ENCODE peak calls at places on chromosomes 7 and 10, in five cellular contexts. O is IMR-90, G is PC-3, M is trophoblast cell, F is endothelial cell of umbilical vein. B is an unnamed sample.

GRCh38 chr10:95406651-95407280 is 116.0 kb upstream of the PDLIM1 start:
- DNase-seq in O (no peak), G (peak), M (no peak), F (no peak), B (no peak)

GRCh38 chr10:120186506-120186905 is 270.5 kb upstream of the PLPP4 start:
- DNase-seq in O (no peak), G (no peak), M (no peak), F (no peak), B (no peak)

GRCh38 chr7:50283206-50283605 is 21.3 kb upstream of the IKZF1 start:
- DNase-seq in O (no peak), G (no peak), M (no peak), F (no peak), B (no peak)

GRCh38 chr10:14953452-14954000 is 370 bp downstream of the DCLRE1C start:
- DNase-seq in O (peak), G (peak), M (peak), F (peak), B (peak)

GRCh38 chr10:133388973-133389818 is 4.8 kb upstream of the MTG1 start:
- DNase-seq in O (no peak), G (no peak), M (no peak), F (no peak), B (no peak)

GRCh38 chr10:2205406-2205805 is 468.1 kb upstream of the ADARB2 start:
- DNase-seq in O (no peak), G (no peak), M (no peak), F (no peak), B (no peak)

GRCh38 chr10:15237351-15237750 is 68.9 kb upstream of the NMT2 start:
- DNase-seq in O (peak), G (no peak), M (no peak), F (peak), B (peak)

GRCh38 chr7:68706291-68706690 is 892.0 kb upstream of the AUTS2 start:
- DNase-seq in O (peak), G (no peak), M (no peak), F (no peak), B (peak)

GRCh38 chr10:102434251-102434913 is 2.0 kb upstream of the CUEDC2 start:
- DNase-seq in O (peak), G (no peak), M (no peak), F (no peak), B (no peak)

GRCh38 chr7:29480456-29480855 is 83.2 kb upstream of the PRR15 start:
- DNase-seq in O (no peak), G (no peak), M (no peak), F (no peak), B (no peak)

GRCh38 chr7:30136339-30136738 is 1.6 kb downstream of the MTURN start:
- DNase-seq in O (no peak), G (no peak), M (no peak), F (no peak), B (no peak)

GRCh38 chr10:117933036-117933435 is 113.7 kb downstream of the RAB11FIP2 start:
- DNase-seq in O (peak), G (peak), M (no peak), F (no peak), B (no peak)

GRCh38 chr7:52135403-52135802 is 818.8 kb upstream of the COBL start:
- DNase-seq in O (no peak), G (no peak), M (no peak), F (no peak), B (no peak)

GRCh38 chr7:112400141-112400540 is 50.1 kb upstream of the IFRD1 start:
- DNase-seq in O (peak), G (peak), M (no peak), F (no peak), B (peak)

GRCh38 chr7:148584154-148584827 is 6.3 kb upstream of the C7orf33 start:
- DNase-seq in O (no peak), G (no peak), M (no peak), F (no peak), B (no peak)

GRCh38 chr7:5854738-5855137 is 25.9 kb upstream of the OCM start:
- DNase-seq in O (no peak), G (no peak), M (no peak), F (no peak), B (no peak)

GRCh38 chr10:34651381-34651780 is 163.7 kb downstream of the PARD3 start:
- DNase-seq in O (no peak), G (no peak), M (no peak), F (no peak), B (no peak)
- H3K4me3 ChIP-seq in O (no peak), G (no peak), M (no peak), F (no peak), B (no peak)

DNA sequence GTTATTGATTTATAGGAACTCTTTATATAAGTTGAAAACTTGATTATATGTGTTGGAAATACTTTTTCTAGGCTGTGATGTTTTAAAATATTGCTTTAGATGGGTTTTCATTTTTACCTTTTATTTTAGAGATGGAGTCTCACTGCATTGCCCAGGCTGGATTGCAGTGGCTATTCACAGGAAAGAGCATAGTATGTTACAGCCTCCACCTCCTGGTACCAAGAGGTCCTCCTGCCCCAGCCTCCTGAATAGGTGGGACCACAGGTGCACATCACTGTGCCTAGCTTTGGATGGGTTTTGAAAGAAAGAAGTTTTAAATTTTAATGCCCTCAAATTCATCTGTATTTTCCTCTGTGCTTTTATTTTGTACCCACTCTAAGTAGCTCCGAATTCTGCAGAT is 105.4 kb downstream of the TCF7L2 start:
- DNase-seq in O (no peak), G (no peak), M (no peak), F (no peak), B (no peak)
- H3K9ac ChIP-seq in O (no peak), G (no peak), M (no peak), F (no peak), B (peak)

GRCh38 chr10:6713120-6713519 is 133.0 kb upstream of the PRKCQ start:
- DNase-seq in O (no peak), G (no peak), M (no peak), F (no peak), B (no peak)
- H3K4me3 ChIP-seq in O (no peak), G (no peak), M (no peak), F (no peak), B (no peak)

GRCh38 chr7:47379629-47380324 is 202.1 kb downstream of the TNS3 start:
- DNase-seq in O (peak), G (peak), M (peak), F (no peak), B (peak)
- H3K9ac ChIP-seq in O (peak), G (peak), M (no peak), F (no peak), B (peak)

GRCh38 chr10:86391236-86391840 is 24.7 kb upstream of the GRID1 start:
- DNase-seq in O (no peak), G (no peak), M (no peak), F (no peak), B (no peak)
- H3K4me3 ChIP-seq in O (no peak), G (no peak), M (no peak), F (no peak), B (no peak)

GRCh38 chr7:151010307-151011096 is 13.8 kb downstream of the ATG9B start:
- DNase-seq in O (peak), G (no peak), M (no peak), F (no peak), B (no peak)

GRCh38 chr7:151009340-151010001 is 14.8 kb downstream of the ATG9B start:
- DNase-seq in O (no peak), G (no peak), M (no peak), F (no peak), B (no peak)

GRCh38 chr7:151010002-151010306 is 14.3 kb downstream of the ATG9B start:
- DNase-seq in O (no peak), G (no peak), M (no peak), F (no peak), B (no peak)

GRCh38 chr7:151012031-151012692 is 12.1 kb downstream of the ATG9B start:
- DNase-seq in O (peak), G (no peak), M (no peak), F (no peak), B (no peak)

GRCh38 chr7:151011097-151011409 is 13.2 kb downstream of the ATG9B start:
- DNase-seq in O (no peak), G (no peak), M (no peak), F (no peak), B (no peak)
- H3K9ac ChIP-seq in O (no peak), G (no peak), M (no peak), F (no peak), B (no peak)

GRCh38 chr10:60427709-60428386 is 38.2 kb upstream of the ANK3 start:
- DNase-seq in O (peak), G (no peak), M (no peak), F (no peak), B (no peak)
- H3K4me3 ChIP-seq in O (no peak), G (no peak), M (no peak), F (no peak), B (no peak)

DNA sequence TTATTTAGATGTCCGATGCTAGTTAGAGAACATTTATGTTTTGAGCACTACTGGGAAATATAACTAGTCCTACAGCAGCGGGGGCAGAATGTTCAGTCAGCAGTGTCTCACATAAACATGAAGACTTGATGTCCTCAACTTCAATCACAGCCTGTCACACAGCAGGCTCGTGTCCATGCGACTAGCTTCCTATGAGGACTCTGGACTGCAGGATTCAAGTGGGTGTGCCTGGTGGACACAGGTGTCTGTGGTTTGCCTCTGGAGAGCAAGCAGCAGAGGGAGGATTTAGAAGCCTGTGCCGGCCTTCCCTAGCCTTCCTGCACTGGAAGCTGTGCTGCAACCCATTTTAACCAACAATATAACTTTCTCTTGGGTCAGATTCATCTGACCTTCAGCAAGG is 30.0 kb upstream of the LANCL2 start:
- DNase-seq in O (no peak), G (no peak), M (no peak), F (no peak), B (no peak)
- H3K9ac ChIP-seq in O (no peak), G (no peak), M (no peak), F (no peak), B (no peak)

B was measured in astrocyte.